ENCODE peak calls at places on chromosome 4, in four cellular contexts. Z is stomach, L is body of pancreas, R is fibroblast of mammary gland. B is an unnamed sample.
A peak's percentile ranks its signal among the peaks of the same experiment; 100 is the strongest.

GRCh38 chr4:140149851-140150635 is 3.9 kb downstream of the MAML3 start:
- DNase-seq in Z (peak; percentile 80), L (peak; percentile 78), R (peak; percentile 41), B (peak; percentile 38)

GRCh38 chr4:158169516-158169915 is 3.3 kb downstream of the GASK1B start:
- DNase-seq in Z (no peak), L (no peak), R (peak; percentile 46), B (no peak)

GRCh38 chr4:63105839-63106238 is 1303.4 kb downstream of the TECRL start:
- DNase-seq in Z (no peak), L (no peak), R (no peak), B (no peak)

GRCh38 chr4:104901438-104901837 is 245.2 kb upstream of the TET2 start:
- DNase-seq in Z (no peak), L (no peak), R (no peak), B (no peak)

GRCh38 chr4:89172865-89173264 is 61.5 kb downstream of the TIGD2 start:
- DNase-seq in Z (no peak), L (no peak), R (no peak), B (no peak)

GRCh38 chr4:110622841-110623709 is at the start of gene PITX2:
- DNase-seq in Z (no peak), L (peak; percentile 59), R (peak; percentile 96), B (peak; percentile 97)

GRCh38 chr4:13349096-13349495 is 135.0 kb downstream of the RAB28 start:
- DNase-seq in Z (no peak), L (no peak), R (peak; percentile 49), B (peak; percentile 28)

GRCh38 chr4:80261989-80262600 is 4.4 kb upstream of the FGF5 start:
- DNase-seq in Z (no peak), L (no peak), R (no peak), B (no peak)

GRCh38 chr4:56701644-56702043 is 20.5 kb upstream of the HOPX start:
- DNase-seq in Z (no peak), L (no peak), R (no peak), B (no peak)
- H3K4me3 ChIP-seq in Z (no peak overlapping the region), L (no peak overlapping the region), R (no peak overlapping the region), B (no peak overlapping the region)

GRCh38 chr4:77819409-77819835 is 254 bp upstream of the CNOT6L start:
- DNase-seq in Z (no peak), L (no peak), R (no peak), B (no peak)

GRCh38 chr4:77820836-77821561 is 1.8 kb upstream of the CNOT6L start:
- DNase-seq in Z (no peak), L (no peak), R (peak; percentile 14), B (no peak)

GRCh38 chr4:77818667-77819408 is at the start of gene CNOT6L:
- DNase-seq in Z (peak; percentile 79), L (peak; percentile 70), R (peak; percentile 68), B (peak; percentile 77)

GRCh38 chr4:77821775-77822174 is 2.6 kb upstream of the CNOT6L start:
- DNase-seq in Z (no peak), L (no peak), R (no peak), B (no peak)

GRCh38 chr4:77819836-77820679 is 890 bp upstream of the CNOT6L start:
- DNase-seq in Z (peak; percentile 95), L (peak; percentile 94), R (peak; percentile 75), B (peak; percentile 85)
- TF ChIP-seq CTCF in Z (no peak), L (no peak), R (no peak), B (no peak)

GRCh38 chr4:151908734-151909497 is 148.1 kb upstream of the GATB start:
- DNase-seq in Z (no peak), L (no peak), R (no peak), B (no peak)
- H3K4me3 ChIP-seq in Z (no peak overlapping the region), L (no peak overlapping the region), R (no peak overlapping the region), B (no peak overlapping the region)

GRCh38 chr4:114087596-114088230 is 108.3 kb upstream of the ARSJ start:
- DNase-seq in Z (no peak), L (no peak), R (peak; percentile 76), B (peak; percentile 85)

GRCh38 chr4:114093221-114093715 is 113.8 kb upstream of the ARSJ start:
- DNase-seq in Z (no peak), L (no peak), R (no peak), B (no peak)

GRCh38 chr4:114091546-114091945 is 112.1 kb upstream of the ARSJ start:
- DNase-seq in Z (no peak), L (no peak), R (no peak), B (no peak)
- TF ChIP-seq CTCF in Z (no peak), L (no peak), R (no peak), B (no peak)

DNA sequence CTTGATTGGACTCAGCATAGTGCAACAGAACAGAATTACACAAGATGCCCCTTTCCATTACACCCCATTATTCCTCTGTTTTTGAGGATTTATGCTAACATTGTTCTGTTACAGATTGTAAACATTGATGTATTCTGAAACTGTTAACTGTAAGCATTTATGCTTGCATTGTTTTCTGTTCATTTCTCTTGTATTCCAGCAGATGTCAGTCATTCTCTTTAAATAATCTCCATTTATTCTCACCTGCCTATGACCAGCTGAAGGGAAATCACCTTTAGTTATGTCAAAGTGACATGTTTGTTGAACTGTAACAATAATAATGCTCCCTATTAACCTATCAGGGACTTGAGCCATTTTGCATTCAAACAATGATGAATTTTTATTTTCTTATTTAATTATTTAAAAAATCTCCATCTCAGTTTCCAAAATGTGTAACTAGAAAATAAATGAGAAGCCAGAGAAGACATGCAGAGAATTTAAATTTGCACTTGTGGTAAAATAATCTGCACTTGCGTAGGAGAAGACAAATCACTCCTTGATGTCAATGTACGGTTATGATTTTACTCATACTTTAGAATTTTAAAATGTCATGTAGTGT is 58.0 kb downstream of the SPCS3 start:
- DNase-seq in Z (no peak), L (no peak), R (peak; percentile 40), B (no peak)
- H3K4me3 ChIP-seq in Z (no peak overlapping the region), L (no peak overlapping the region), R (no peak overlapping the region), B (no peak overlapping the region)

DNA sequence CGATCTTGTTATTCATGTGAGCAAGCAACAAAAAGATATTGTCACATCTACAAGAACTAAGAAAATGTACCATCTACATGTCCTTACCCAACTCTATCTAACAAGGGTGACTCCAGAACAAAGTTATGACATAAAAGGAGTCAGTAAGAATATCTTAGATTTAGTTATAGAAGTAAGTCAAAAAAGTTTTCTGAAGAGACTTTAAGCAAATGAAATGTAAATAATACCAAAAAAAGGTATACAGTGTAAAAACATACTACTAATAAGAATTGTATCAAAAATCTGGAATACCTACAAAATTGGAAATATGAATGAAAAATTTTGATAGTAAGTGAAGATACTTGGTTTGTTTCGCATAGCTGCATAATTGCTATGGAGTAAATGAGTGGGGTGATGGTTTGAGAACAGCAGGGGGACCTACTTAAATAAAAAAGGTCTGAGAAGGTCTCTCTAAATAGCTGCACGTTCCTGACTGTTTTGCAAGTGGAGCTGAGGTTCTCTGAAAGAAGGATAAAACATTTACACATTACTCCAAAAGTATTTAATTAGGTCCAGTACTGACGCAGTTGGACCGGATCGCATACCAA is 51.0 kb upstream of the ENPP6 start:
- DNase-seq in Z (no peak), L (no peak), R (no peak), B (no peak)
- TF ChIP-seq CTCF in Z (no peak), L (no peak), R (peak; percentile 3), B (no peak)

GRCh38 chr4:1218892-1219552 is 29.9 kb downstream of the CTBP1 start:
- DNase-seq in Z (no peak), L (no peak), R (no peak), B (no peak)
- H3K4me3 ChIP-seq in Z (no peak overlapping the region), L (no peak overlapping the region), R (no peak overlapping the region), B (no peak overlapping the region)

GRCh38 chr4:156294577-156294976 is 340.9 kb upstream of the CTSO start:
- DNase-seq in Z (no peak), L (no peak), R (peak; percentile 71), B (peak; percentile 72)
- TF ChIP-seq CTCF in Z (no peak), L (no peak), R (peak; percentile 47), B (peak; percentile 30)

GRCh38 chr4:112765317-112765989 is 128.5 kb downstream of the LARP7 start:
- DNase-seq in Z (no peak), L (no peak), R (peak; percentile 27), B (peak; percentile 27)
- H3K4me3 ChIP-seq in Z (no peak overlapping the region), L (no peak overlapping the region), R (no peak overlapping the region), B (no peak overlapping the region)

GRCh38 chr4:20249333-20249732 is 2.4 kb upstream of the SLIT2 start:
- DNase-seq in Z (no peak), L (no peak), R (peak; percentile 74), B (peak; percentile 85)

GRCh38 chr4:20252656-20253271 is 1.1 kb downstream of the SLIT2 start:
- DNase-seq in Z (no peak), L (peak; percentile 27), R (peak; percentile 50), B (peak; percentile 49)

GRCh38 chr4:20251061-20251795 is 477 bp upstream of the SLIT2 start:
- DNase-seq in Z (no peak), L (no peak), R (no peak), B (no peak)

GRCh38 chr4:20251796-20252655 is at the start of gene SLIT2:
- DNase-seq in Z (peak; percentile 81), L (peak; percentile 85), R (peak; percentile 75), B (peak; percentile 85)

GRCh38 chr4:20248155-20248558 is 3.5 kb upstream of the SLIT2 start:
- DNase-seq in Z (no peak), L (no peak), R (peak; percentile 92), B (peak; percentile 94)
- TF ChIP-seq CTCF in Z (no peak), L (peak; percentile 55), R (peak; percentile 76), B (peak; percentile 50)